ENCODE peak calls at places on chromosomes 16 and 17, in four cellular contexts. Y is HepG2, U is fibroblast of lung, G is astrocyte. R is an unnamed sample.

GRCh38 chr17:67500261-67500660 is 123.2 kb downstream of the PITPNC1 start:
- DNase-seq in Y (no peak), U (no peak), G (no peak), R (no peak)

GRCh38 chr17:50468120-50469004 is at the start of gene CHAD:
- DNase-seq in U (peak; percentile 31), G (no peak), Y (no peak), R (peak; percentile 31)

GRCh38 chr17:35931794-35932419 is 1.3 kb upstream of the RDM1 start:
- DNase-seq in U (peak; percentile 76), Y (no peak), G (peak; percentile 67), R (no peak)

GRCh38 chr16:13435873-13436474 is 484.0 kb upstream of the ERCC4 start:
- DNase-seq in U (no peak), G (no peak), Y (no peak), R (no peak)

GRCh38 chr17:2412561-2413021 is 11.7 kb upstream of the MNT start:
- DNase-seq in Y (no peak), G (no peak), U (no peak), R (no peak)

GRCh38 chr17:56599093-56599492 is 5.6 kb downstream of the NOG start:
- DNase-seq in G (no peak), Y (no peak), U (no peak), R (no peak)

GRCh38 chr17:59719526-59719925 is 12.1 kb downstream of the VMP1 start:
- DNase-seq in Y (no peak), G (no peak), U (no peak), R (no peak)

GRCh38 chr17:57294075-57294474 is 37.8 kb downstream of the MSI2 start:
- DNase-seq in G (no peak), U (no peak), Y (no peak), R (no peak)

GRCh38 chr17:64213995-64214507 is 49.0 kb downstream of the TEX2 start:
- DNase-seq in Y (no peak), G (peak; percentile 67), U (peak; percentile 72), R (no peak)

DNA sequence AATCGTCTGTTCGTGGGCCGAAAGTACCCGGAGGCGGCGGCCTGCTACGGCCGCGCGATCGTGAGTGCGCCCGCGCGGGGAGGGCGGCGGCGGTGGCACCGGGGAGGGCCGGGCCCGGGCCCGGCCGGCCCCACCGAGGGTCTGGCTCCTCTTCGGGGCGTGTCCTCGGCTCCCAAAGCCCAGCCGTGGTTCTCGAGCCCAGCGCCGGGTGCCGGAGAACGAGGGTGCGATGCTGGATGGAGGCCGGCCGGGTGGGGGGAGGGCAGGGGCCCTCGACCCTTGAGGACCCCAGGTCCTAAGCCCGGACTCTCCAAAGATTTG is 375 bp downstream of the STUB1 start:
- DNase-seq in G (no peak), Y (no peak), U (no peak), R (no peak)
- H3K4me1 ChIP-seq in G (peaks cover 32% of the 10 kb centered on the region), Y (peaks cover 35% of the 10 kb centered on the region), U (peaks cover 18% of the 10 kb centered on the region), R (peaks cover 41% of the 10 kb centered on the region)

GRCh38 chr16:88885693-88886253 is 19.3 kb upstream of the PABPN1L start:
- DNase-seq in U (no peak), G (no peak), Y (no peak), R (no peak)

GRCh38 chr16:88888057-88888777 is 21.8 kb upstream of the PABPN1L start:
- DNase-seq in G (no peak), U (no peak), Y (no peak), R (no peak)

GRCh38 chr16:88884569-88885271 is 18.3 kb upstream of the PABPN1L start:
- DNase-seq in G (no peak), Y (no peak), U (no peak), R (no peak)

GRCh38 chr16:88886915-88887521 is 20.6 kb upstream of the PABPN1L start:
- DNase-seq in Y (no peak), U (no peak), G (no peak), R (peak; percentile 60)

DNA sequence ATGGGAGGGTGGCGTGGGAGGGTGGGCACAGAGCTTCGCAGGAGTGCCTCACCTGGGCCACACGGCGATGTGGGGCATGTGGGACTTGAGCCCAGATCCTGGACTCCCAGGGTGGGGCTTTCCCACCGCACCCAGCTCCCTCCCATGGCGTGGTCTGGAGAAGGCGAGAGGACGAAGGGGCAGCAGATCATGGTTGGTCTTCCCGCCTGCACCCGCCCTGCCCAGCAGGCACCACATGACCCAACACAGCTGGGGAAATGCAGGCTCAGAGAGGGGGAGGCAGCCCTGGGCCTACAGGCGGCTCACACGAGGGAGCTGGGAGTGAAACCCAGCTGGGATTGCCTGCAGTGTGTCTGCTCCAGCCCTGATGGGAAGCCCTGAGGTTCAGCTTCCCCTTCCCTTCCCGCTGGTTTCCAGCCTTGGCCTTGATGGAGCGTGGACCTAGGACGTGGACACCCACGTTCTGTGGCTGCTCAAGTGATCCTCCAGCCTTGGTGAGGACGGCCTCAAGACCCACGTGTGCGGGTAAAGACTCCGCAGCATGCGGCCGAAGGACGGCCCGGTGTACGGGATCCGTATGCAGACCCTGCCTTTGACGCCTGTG is 20.0 kb upstream of the PABPN1L start:
- DNase-seq in Y (no peak), U (no peak), G (no peak), R (no peak)
- H3K27me3 ChIP-seq in Y (peaks cover 94% of the 10 kb centered on the region), U (no peaks in the 10 kb centered on the region), G (peaks cover 2% of the 10 kb centered on the region), R (peaks cover 2% of the 10 kb centered on the region)

DNA sequence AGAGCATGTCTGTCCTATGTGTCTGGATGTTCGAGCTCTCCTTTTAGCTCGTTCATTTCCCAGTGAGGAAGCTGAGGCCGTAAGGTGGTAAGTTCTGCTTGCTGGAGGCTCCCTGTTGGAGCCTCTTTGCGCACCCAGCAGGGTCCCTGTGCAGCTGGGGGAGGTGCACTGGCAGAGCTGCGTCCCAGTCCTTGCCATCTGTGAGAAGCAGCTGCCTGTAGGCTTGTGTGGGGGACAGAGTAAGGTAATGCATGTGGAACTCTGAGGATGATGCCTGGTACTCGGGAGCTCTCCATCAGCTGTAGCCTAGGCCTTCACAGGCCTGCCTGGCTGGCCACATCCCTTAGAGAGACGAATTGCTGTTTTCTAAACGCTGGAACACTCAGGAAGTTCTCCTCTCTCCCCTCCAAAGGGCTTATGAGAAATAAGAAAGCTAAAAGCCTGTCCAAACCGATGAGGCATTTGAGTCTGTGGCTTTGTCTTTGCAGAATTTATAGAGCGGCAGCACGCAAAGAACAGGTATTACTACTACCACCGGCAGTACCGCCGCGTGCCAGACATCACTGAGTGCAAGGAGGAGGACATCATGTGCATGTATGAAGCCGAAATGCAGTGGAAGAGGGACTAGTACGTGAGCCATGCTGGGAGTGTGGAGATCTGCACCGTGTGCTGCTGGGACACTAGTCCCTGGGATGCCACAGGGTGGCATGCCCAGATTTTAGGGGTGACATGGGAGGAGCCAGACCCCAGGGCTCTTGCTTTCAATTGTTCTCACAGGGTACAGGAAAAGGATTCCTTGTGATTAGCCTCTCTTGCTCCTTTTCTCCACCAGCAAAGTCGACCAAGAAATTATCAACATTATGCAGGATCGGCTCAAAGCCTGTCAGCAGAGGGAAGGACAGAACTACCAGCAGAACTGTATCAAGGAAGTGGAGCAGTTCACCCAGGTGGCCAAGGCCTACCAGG is 1.6 kb downstream of the NDUFB10 start:
- DNase-seq in U (peak; percentile 49), Y (peak; percentile 53), G (peak; percentile 31), R (no peak)
- H3K9ac ChIP-seq in U (no peak overlapping the region), Y (peak overlapping the region; percentile 94), G (peak overlapping the region; percentile 94), R (peak overlapping the region; percentile 84)

GRCh38 chr17:81031571-81032550 is 3.1 kb upstream of the BAIAP2 start:
- DNase-seq in G (no peak), Y (no peak), U (no peak), R (peak; percentile 53)
- H3K4me1 ChIP-seq in G (peaks cover 18% of the 10 kb centered on the region), Y (peaks cover 56% of the 10 kb centered on the region), U (peaks cover 3% of the 10 kb centered on the region), R (no peaks in the 10 kb centered on the region)

DNA sequence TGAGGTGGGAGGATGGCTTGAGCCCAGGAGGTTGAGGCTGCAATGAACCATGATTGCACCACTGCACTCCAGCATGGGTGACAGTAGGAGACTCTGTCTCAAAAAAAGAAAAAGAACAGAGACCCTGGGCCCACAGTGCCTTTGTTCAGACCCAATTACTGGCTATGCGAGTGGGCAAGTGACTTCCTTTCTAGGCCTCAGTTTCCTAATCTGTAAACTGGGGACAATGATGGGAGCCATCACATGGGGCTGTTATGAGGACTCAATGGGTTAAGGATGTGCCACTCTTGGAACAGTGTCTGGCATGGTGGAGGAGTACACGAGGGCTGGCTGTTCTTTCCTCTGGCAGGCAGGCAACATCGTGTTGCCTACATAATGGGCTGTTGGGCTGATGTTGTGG is 47.3 kb upstream of the NDRG4 start:
- DNase-seq in Y (no peak), G (no peak), U (no peak), R (no peak)
- H3K27me3 ChIP-seq in Y (no peaks in the 10 kb centered on the region), G (peaks cover 15% of the 10 kb centered on the region), U (no peaks in the 10 kb centered on the region), R (no peaks in the 10 kb centered on the region)

R was measured in colonic mucosa.